ENCODE peak calls at places on chromosome 20, in seven cellular contexts. One of them, this sample, is unnamed.

GRCh38 chr20:33894798-33895197 is 83.7 kb downstream of the CHMP4B start:
- DNase-seq in HCT116: no peak
- DNase-seq in GM23248: peak; percentile 43
- DNase-seq in MM.1S: no peak
- DNase-seq in neural progenitor cell: no peak
- DNase-seq in PC-3: no peak
- DNase-seq in GM23338: no peak
- DNase-seq in this sample: no peak

GRCh38 chr20:12638633-12639360 is 370.0 kb upstream of the SPTLC3 start:
- DNase-seq in HCT116: no peak
- DNase-seq in GM23248: no peak
- DNase-seq in MM.1S: no peak
- DNase-seq in neural progenitor cell: peak; percentile 45
- DNase-seq in PC-3: no peak
- DNase-seq in GM23338: peak; percentile 19
- DNase-seq in this sample: no peak

GRCh38 chr20:49885558-49886332 is 29.6 kb downstream of the SPATA2 start:
- DNase-seq in HCT116: no peak
- DNase-seq in GM23248: no peak
- DNase-seq in MM.1S: no peak
- DNase-seq in neural progenitor cell: no peak
- DNase-seq in PC-3: no peak
- DNase-seq in GM23338: peak; percentile 34
- DNase-seq in this sample: no peak

GRCh38 chr20:37914672-37915433 is 11.9 kb downstream of the VSTM2L start:
- DNase-seq in HCT116: no peak
- DNase-seq in GM23248: no peak
- DNase-seq in MM.1S: no peak
- DNase-seq in neural progenitor cell: peak; percentile 85
- DNase-seq in PC-3: no peak
- DNase-seq in GM23338: peak; percentile 82
- DNase-seq in this sample: peak; percentile 41

GRCh38 chr20:50169329-50169823 is 15.9 kb upstream of the PEDS1 start:
- DNase-seq in HCT116: no peak
- DNase-seq in GM23248: peak; percentile 79
- DNase-seq in MM.1S: peak; percentile 70
- DNase-seq in neural progenitor cell: peak; percentile 71
- DNase-seq in PC-3: peak; percentile 99
- DNase-seq in GM23338: peak; percentile 88
- DNase-seq in this sample: peak; percentile 82

GRCh38 chr20:37442547-37442946 is 78.5 kb upstream of the NNAT start:
- DNase-seq in HCT116: no peak
- DNase-seq in GM23248: no peak
- DNase-seq in MM.1S: no peak
- DNase-seq in neural progenitor cell: no peak
- DNase-seq in PC-3: no peak
- DNase-seq in GM23338: no peak
- DNase-seq in this sample: no peak

GRCh38 chr20:1287306-1287705 is 21.2 kb downstream of the SNPH start:
- DNase-seq in HCT116: no peak
- DNase-seq in GM23248: no peak
- DNase-seq in MM.1S: peak; percentile 79
- DNase-seq in neural progenitor cell: no peak
- DNase-seq in PC-3: no peak
- DNase-seq in GM23338: no peak
- DNase-seq in this sample: no peak

GRCh38 chr20:64077876-64078551 is 1.3 kb downstream of the RGS19 start:
- DNase-seq in HCT116: no peak
- DNase-seq in GM23248: no peak
- DNase-seq in MM.1S: peak; percentile 46
- DNase-seq in neural progenitor cell: no peak
- DNase-seq in PC-3: no peak
- DNase-seq in GM23338: peak; percentile 57
- DNase-seq in this sample: no peak

GRCh38 chr20:10476319-10476724 is 41.2 kb downstream of the SLX4IP start:
- DNase-seq in HCT116: no peak
- DNase-seq in GM23248: peak; percentile 60
- DNase-seq in MM.1S: peak; percentile 63
- DNase-seq in neural progenitor cell: no peak
- DNase-seq in PC-3: peak; percentile 80
- DNase-seq in GM23338: no peak
- DNase-seq in this sample: no peak

GRCh38 chr20:14632906-14633305 is 295.5 kb upstream of the FLRT3 start:
- DNase-seq in HCT116: no peak
- DNase-seq in GM23248: no peak
- DNase-seq in MM.1S: no peak
- DNase-seq in neural progenitor cell: no peak
- DNase-seq in PC-3: no peak
- DNase-seq in GM23338: peak; percentile 40
- DNase-seq in this sample: no peak

GRCh38 chr20:12847862-12848261 is 160.9 kb upstream of the SPTLC3 start:
- DNase-seq in HCT116: no peak
- DNase-seq in GM23248: peak; percentile 19
- DNase-seq in MM.1S: peak; percentile 27
- DNase-seq in neural progenitor cell: peak; percentile 21
- DNase-seq in PC-3: peak; percentile 44
- DNase-seq in GM23338: peak; percentile 50
- DNase-seq in this sample: peak; percentile 48

GRCh38 chr20:3743251-3743650 is 10.8 kb downstream of the HSPA12B start:
- DNase-seq in HCT116: no peak
- DNase-seq in GM23248: no peak
- DNase-seq in MM.1S: no peak
- DNase-seq in neural progenitor cell: no peak
- DNase-seq in PC-3: no peak
- DNase-seq in GM23338: no peak
- DNase-seq in this sample: no peak

GRCh38 chr20:49480236-49480635 is 2.2 kb downstream of the KCNB1 start:
- DNase-seq in HCT116: no peak
- DNase-seq in GM23248: no peak
- DNase-seq in MM.1S: no peak
- DNase-seq in neural progenitor cell: peak; percentile 28
- DNase-seq in PC-3: no peak
- DNase-seq in GM23338: no peak
- DNase-seq in this sample: no peak

GRCh38 chr20:63223121-63223825 is 7.3 kb upstream of the YTHDF1 start:
- DNase-seq in HCT116: no peak
- DNase-seq in GM23248: peak; percentile 51
- DNase-seq in MM.1S: peak; percentile 45
- DNase-seq in neural progenitor cell: peak; percentile 76
- DNase-seq in PC-3: peak; percentile 61
- DNase-seq in GM23338: peak; percentile 80
- DNase-seq in this sample: peak; percentile 72

GRCh38 chr20:6469695-6470094 is 297.8 kb upstream of the BMP2 start:
- DNase-seq in HCT116: no peak
- DNase-seq in GM23248: no peak
- DNase-seq in MM.1S: no peak
- DNase-seq in neural progenitor cell: no peak
- DNase-seq in PC-3: peak; percentile 89
- DNase-seq in GM23338: no peak
- DNase-seq in this sample: no peak

GRCh38 chr20:2206957-2207769 is 88.6 kb upstream of the TGM3 start:
- DNase-seq in HCT116: peak; percentile 29
- DNase-seq in GM23248: peak; percentile 88
- DNase-seq in MM.1S: peak; percentile 76
- DNase-seq in neural progenitor cell: peak; percentile 92
- DNase-seq in PC-3: peak; percentile 63
- DNase-seq in GM23338: peak; percentile 87
- DNase-seq in this sample: peak; percentile 90

GRCh38 chr20:49989234-49990065 is 6.7 kb downstream of the SNAI1 start:
- DNase-seq in HCT116: no peak
- DNase-seq in GM23248: peak; percentile 94
- DNase-seq in MM.1S: no peak
- DNase-seq in neural progenitor cell: peak; percentile 54
- DNase-seq in PC-3: no peak
- DNase-seq in GM23338: peak; percentile 77
- DNase-seq in this sample: peak; percentile 68

DNA sequence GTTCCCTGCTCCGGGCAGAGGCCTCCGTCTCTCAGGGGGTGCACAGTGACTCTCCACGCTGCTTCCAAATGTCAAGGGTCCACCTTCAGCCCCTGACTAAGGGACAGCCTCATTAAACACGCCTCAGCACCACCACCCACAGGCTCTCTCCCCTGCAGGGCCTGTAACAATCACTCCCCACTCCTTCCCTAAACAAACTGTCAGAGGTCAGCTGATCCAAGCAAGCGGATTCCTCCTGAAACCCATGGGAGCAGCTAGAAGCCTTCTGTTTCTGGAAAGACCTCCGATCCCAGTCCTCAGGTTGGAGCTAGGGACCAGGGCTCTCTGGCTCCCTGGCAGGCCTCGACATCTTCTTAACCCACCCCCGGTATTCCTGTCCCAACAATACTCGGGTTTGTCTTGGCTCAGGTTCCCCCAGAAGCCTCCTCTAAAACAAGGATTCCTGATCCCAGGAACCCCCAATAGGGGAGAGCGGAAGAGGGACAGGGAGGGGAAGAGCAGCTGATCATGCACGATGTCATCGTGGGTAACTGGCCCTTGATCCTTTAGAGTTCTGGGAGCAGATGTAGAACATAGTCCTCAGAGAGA is 180.9 kb downstream of the ZNF217 start:
- DNase-seq in HCT116: no peak
- DNase-seq in GM23248: no peak
- DNase-seq in MM.1S: no peak
- DNase-seq in neural progenitor cell: peak; percentile 28
- DNase-seq in PC-3: no peak
- DNase-seq in GM23338: no peak
- DNase-seq in this sample: no peak
- H2AFZ ChIP-seq in HCT116: no peak overlapping the region
- H2AFZ ChIP-seq in GM23248: no peak overlapping the region
- H2AFZ ChIP-seq in MM.1S: peak overlapping the region; percentile 39
- H2AFZ ChIP-seq in neural progenitor cell: peak overlapping the region; percentile 98
- H2AFZ ChIP-seq in PC-3: no peak overlapping the region
- H2AFZ ChIP-seq in GM23338: peak overlapping the region; percentile 99
- H2AFZ ChIP-seq in this sample: peak overlapping the region; percentile 31

DNA sequence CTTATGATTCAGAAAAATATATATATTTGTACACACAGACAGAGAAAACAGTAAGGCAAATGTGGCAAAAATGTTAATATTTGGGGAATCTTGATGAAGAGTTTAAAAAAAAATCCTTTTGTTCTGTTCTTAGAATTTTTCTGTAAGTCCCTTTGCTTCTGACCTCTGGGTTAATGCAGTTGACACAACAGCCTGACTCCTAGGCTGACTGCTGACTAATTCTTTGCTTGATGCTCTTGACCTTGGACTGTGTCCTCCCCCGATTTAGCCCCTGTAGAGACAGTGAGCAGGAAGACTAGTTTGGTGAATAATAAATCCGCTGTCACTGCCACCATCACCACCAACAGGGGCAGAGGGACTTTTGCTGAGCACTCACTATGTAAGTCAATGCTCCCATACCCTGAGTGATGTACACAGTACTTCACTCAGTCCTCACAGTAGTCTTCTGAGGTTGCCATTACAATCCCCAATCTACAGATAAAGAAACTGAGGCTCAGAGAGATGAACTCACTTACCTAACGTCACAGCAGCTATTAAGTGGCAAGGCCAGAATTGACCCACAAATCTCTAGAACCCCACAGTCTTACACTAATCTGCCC is 71.7 kb downstream of the SNX5 start:
- DNase-seq in HCT116: no peak
- DNase-seq in GM23248: peak; percentile 32
- DNase-seq in MM.1S: peak; percentile 13
- DNase-seq in neural progenitor cell: no peak
- DNase-seq in PC-3: no peak
- DNase-seq in GM23338: no peak
- DNase-seq in this sample: no peak
- TF ChIP-seq EZH2phosphoT487 in HCT116: no peak
- TF ChIP-seq EZH2phosphoT487 in GM23248: no peak
- TF ChIP-seq EZH2phosphoT487 in MM.1S: no peak
- TF ChIP-seq EZH2phosphoT487 in neural progenitor cell: no peak
- TF ChIP-seq EZH2phosphoT487 in PC-3: no peak
- TF ChIP-seq EZH2phosphoT487 in GM23338: no peak
- TF ChIP-seq EZH2phosphoT487 in this sample: no peak

DNA sequence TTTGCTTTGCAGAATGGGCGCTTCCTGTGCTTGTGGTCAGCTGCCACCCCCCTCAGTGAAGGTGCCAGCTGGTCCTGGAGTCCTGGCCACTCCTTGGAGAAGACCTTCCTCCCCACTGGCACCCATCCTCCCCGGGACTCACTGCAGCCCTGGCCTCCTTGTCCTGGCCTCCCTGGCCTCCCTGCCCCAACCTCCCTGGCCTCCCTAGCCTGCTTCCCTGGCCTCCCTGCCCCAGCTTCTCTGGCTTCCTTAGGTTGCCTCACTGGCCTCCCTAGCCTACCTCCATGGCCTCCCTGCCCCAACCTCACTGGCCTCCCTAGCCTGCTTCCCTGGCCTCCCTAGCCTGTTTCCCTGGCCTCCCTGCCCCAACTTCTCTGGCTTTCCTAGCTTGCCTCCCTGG is 297.8 kb downstream of the CDH4 start:
- DNase-seq in HCT116: no peak
- DNase-seq in GM23248: no peak
- DNase-seq in MM.1S: no peak
- DNase-seq in neural progenitor cell: no peak
- DNase-seq in PC-3: no peak
- DNase-seq in GM23338: no peak
- DNase-seq in this sample: no peak
- TF ChIP-seq EZH2 in HCT116: no peak
- TF ChIP-seq EZH2 in GM23248: no peak
- TF ChIP-seq EZH2 in MM.1S: no peak
- TF ChIP-seq EZH2 in neural progenitor cell: no peak
- TF ChIP-seq EZH2 in PC-3: no peak
- TF ChIP-seq EZH2 in GM23338: no peak
- TF ChIP-seq EZH2 in this sample: no peak

GRCh38 chr20:46219190-46219589 is 89.1 kb downstream of the CDH22 start:
- DNase-seq in HCT116: no peak
- DNase-seq in GM23248: no peak
- DNase-seq in MM.1S: no peak
- DNase-seq in neural progenitor cell: no peak
- DNase-seq in PC-3: no peak
- DNase-seq in GM23338: no peak
- DNase-seq in this sample: no peak

GRCh38 chr20:46220808-46221207 is 87.5 kb downstream of the CDH22 start:
- DNase-seq in HCT116: peak; percentile 75
- DNase-seq in GM23248: no peak
- DNase-seq in MM.1S: no peak
- DNase-seq in neural progenitor cell: peak; percentile 95
- DNase-seq in PC-3: no peak
- DNase-seq in GM23338: peak; percentile 63
- DNase-seq in this sample: no peak

GRCh38 chr20:46218656-46219055 is 89.6 kb downstream of the CDH22 start:
- DNase-seq in HCT116: no peak
- DNase-seq in GM23248: no peak
- DNase-seq in MM.1S: no peak
- DNase-seq in neural progenitor cell: no peak
- DNase-seq in PC-3: no peak
- DNase-seq in GM23338: no peak
- DNase-seq in this sample: no peak

GRCh38 chr20:46221271-46221670 is 87.0 kb downstream of the CDH22 start:
- DNase-seq in HCT116: no peak
- DNase-seq in GM23248: no peak
- DNase-seq in MM.1S: no peak
- DNase-seq in neural progenitor cell: peak; percentile 56
- DNase-seq in PC-3: no peak
- DNase-seq in GM23338: no peak
- DNase-seq in this sample: no peak

DNA sequence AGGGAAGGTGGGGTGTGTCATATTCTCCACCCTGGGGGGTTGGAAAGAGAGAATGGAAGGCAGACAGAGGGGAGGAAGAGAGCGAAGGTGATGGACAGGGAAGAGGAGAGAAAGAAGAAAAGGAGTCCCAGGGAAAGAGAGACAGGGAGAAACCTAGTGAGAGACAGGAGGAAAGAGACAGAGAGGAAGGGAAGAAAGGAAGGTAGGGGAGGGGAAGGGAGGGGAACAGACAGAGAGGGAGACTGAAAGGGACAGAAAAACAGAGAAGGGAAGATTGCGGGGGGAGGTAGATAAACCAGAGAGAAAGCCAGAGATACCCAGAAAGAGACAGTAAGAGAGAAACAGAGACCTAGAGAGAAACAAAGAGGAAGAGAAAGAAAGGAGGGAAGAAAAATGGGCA is 88.4 kb downstream of the CDH22 start:
- DNase-seq in HCT116: no peak
- DNase-seq in GM23248: no peak
- DNase-seq in MM.1S: no peak
- DNase-seq in neural progenitor cell: no peak
- DNase-seq in PC-3: no peak
- DNase-seq in GM23338: no peak
- DNase-seq in this sample: no peak
- H2AFZ ChIP-seq in HCT116: no peak overlapping the region
- H2AFZ ChIP-seq in GM23248: no peak overlapping the region
- H2AFZ ChIP-seq in MM.1S: no peak overlapping the region
- H2AFZ ChIP-seq in neural progenitor cell: no peak overlapping the region
- H2AFZ ChIP-seq in PC-3: no peak overlapping the region
- H2AFZ ChIP-seq in GM23338: peak overlapping the region; percentile 32
- H2AFZ ChIP-seq in this sample: no peak overlapping the region